ENCODE peak calls at places on chromosomes 2 and 18, in five cellular contexts. One of them, this sample, is unnamed.

GRCh38 chr18:30150466-30151019 is 892.0 kb downstream of the DSC3 start:
- DNase-seq in CD8-positive, alpha-beta T cell: no peak
- DNase-seq in substantia nigra: no peak
- DNase-seq in dorsolateral prefrontal cortex: no peak
- DNase-seq in A549: no peak
- DNase-seq in this sample: no peak

GRCh38 chr2:120626566-120626965 is 109.1 kb upstream of the GLI2 start:
- DNase-seq in A549: no peak
- DNase-seq in CD8-positive, alpha-beta T cell: no peak
- DNase-seq in substantia nigra: no peak
- DNase-seq in dorsolateral prefrontal cortex: no peak
- DNase-seq in this sample: no peak

GRCh38 chr2:101546376-101547058 is 71.6 kb upstream of the RFX8 start:
- DNase-seq in substantia nigra: no peak
- DNase-seq in A549: no peak
- DNase-seq in CD8-positive, alpha-beta T cell: no peak
- DNase-seq in dorsolateral prefrontal cortex: no peak
- DNase-seq in this sample: no peak

GRCh38 chr2:167681646-167682045 is 565.7 kb downstream of the STK39 start:
- DNase-seq in dorsolateral prefrontal cortex: no peak
- DNase-seq in CD8-positive, alpha-beta T cell: no peak
- DNase-seq in A549: no peak
- DNase-seq in substantia nigra: peak
- DNase-seq in this sample: no peak

GRCh38 chr2:149365826-149366583 is 35.6 kb downstream of the LYPD6 start:
- DNase-seq in dorsolateral prefrontal cortex: no peak
- DNase-seq in substantia nigra: no peak
- DNase-seq in A549: no peak
- DNase-seq in CD8-positive, alpha-beta T cell: no peak
- DNase-seq in this sample: peak

GRCh38 chr2:199870581-199870980 is 19.6 kb upstream of the FTCDNL1 start:
- DNase-seq in dorsolateral prefrontal cortex: no peak
- DNase-seq in A549: no peak
- DNase-seq in CD8-positive, alpha-beta T cell: no peak
- DNase-seq in substantia nigra: no peak
- DNase-seq in this sample: no peak

GRCh38 chr2:152421521-152422367 is 86.8 kb downstream of the FMNL2 start:
- DNase-seq in A549: peak
- DNase-seq in dorsolateral prefrontal cortex: no peak
- DNase-seq in CD8-positive, alpha-beta T cell: no peak
- DNase-seq in substantia nigra: peak
- DNase-seq in this sample: peak

GRCh38 chr2:234241656-234242445 is 191.3 kb downstream of the SPP2 start:
- DNase-seq in substantia nigra: no peak
- DNase-seq in dorsolateral prefrontal cortex: no peak
- DNase-seq in CD8-positive, alpha-beta T cell: no peak
- DNase-seq in A549: peak
- DNase-seq in this sample: no peak

GRCh38 chr2:218261424-218262273 is 834 bp downstream of the GPBAR1 start:
- DNase-seq in CD8-positive, alpha-beta T cell: no peak
- DNase-seq in substantia nigra: no peak
- DNase-seq in A549: no peak
- DNase-seq in dorsolateral prefrontal cortex: no peak
- DNase-seq in this sample: no peak

GRCh38 chr2:179931502-179931901 is 70.1 kb upstream of the ZNF385B start:
- DNase-seq in dorsolateral prefrontal cortex: no peak
- DNase-seq in A549: no peak
- DNase-seq in substantia nigra: no peak
- DNase-seq in CD8-positive, alpha-beta T cell: no peak
- DNase-seq in this sample: no peak

GRCh38 chr2:165573534-165574461 is 104.3 kb downstream of the CSRNP3 start:
- DNase-seq in CD8-positive, alpha-beta T cell: no peak
- DNase-seq in dorsolateral prefrontal cortex: peak
- DNase-seq in A549: peak
- DNase-seq in substantia nigra: peak
- DNase-seq in this sample: no peak

GRCh38 chr2:189821953-189822748 is 37.9 kb downstream of the PMS1 start:
- DNase-seq in A549: peak
- DNase-seq in dorsolateral prefrontal cortex: no peak
- DNase-seq in CD8-positive, alpha-beta T cell: no peak
- DNase-seq in substantia nigra: no peak
- DNase-seq in this sample: no peak

DNA sequence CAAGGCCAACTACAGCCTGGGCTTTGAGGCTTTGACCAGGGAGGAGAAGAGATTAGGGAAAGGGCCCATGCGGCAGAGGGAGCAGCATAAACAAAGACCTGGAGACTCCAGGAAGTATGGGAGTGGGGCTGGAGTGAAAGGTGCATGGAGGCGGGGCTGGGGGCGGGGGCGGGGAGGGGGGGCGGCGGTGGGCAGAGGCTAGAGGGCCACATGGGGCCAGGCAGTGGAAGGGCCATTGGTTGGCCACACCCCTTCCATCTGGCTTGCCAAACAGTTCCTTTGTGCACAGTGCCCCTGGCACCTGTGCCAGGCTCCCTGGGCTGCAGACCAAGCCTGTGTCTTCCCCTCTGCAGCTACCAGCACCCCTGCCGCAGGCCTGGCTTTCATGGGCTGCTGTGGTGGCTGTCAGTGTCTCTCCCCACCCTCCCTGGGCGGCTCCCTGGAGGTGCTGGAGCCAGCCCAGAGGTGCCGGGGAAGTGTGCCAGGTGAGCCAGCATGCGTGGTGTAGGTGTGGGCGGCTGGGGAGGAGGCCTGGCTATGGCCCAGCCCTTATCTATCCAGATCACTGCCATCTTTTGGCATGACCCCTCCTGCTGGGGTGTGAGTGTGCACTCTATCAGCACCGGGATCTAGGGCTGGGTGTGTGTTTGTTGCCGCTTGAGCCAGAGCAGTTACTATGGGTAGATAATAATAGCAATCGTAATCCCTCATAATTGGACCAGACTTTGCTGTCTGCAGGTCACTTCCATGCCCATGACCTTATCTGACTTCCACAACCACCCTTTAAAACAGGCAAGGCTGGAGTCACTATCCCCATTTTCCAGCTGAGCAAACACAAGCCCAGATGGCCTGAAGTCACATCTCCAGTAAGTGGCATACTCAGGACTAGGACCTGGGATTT is 30.5 kb downstream of the DNMT3A start:
- DNase-seq in substantia nigra: peak
- DNase-seq in dorsolateral prefrontal cortex: peak
- DNase-seq in A549: no peak
- DNase-seq in CD8-positive, alpha-beta T cell: no peak
- DNase-seq in this sample: peak
- H3K27ac ChIP-seq in substantia nigra: peak
- H3K27ac ChIP-seq in dorsolateral prefrontal cortex: peak
- H3K27ac ChIP-seq in A549: no peak
- H3K27ac ChIP-seq in CD8-positive, alpha-beta T cell: no peak
- H3K27ac ChIP-seq in this sample: no peak

DNA sequence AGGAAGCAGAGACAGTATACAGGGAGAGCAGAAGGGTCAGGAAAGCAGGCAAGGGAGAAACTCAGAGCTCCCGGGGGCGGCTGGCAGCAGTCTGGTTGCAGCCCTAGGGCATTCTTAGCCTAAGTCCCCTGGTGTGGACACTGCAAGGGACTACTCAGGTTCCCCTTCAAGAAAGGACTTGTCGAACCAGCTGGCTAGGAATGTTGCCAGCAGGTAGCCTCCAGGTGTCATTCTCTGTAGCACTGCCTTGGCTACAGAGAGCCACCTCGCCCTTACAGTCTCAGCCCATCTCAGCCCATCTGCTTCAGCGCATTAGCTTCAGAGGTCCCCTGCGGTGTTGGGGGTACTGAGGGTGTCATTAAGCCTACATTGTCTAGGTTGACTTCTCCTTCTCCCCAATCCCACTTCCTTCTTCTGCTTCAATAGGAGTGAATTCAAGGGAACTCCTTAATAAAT is 11.3 kb upstream of the TMSB10 start:
- DNase-seq in dorsolateral prefrontal cortex: no peak
- DNase-seq in substantia nigra: no peak
- DNase-seq in CD8-positive, alpha-beta T cell: no peak
- DNase-seq in A549: no peak
- DNase-seq in this sample: no peak
- H3K27ac ChIP-seq in dorsolateral prefrontal cortex: no peak
- H3K27ac ChIP-seq in substantia nigra: no peak
- H3K27ac ChIP-seq in CD8-positive, alpha-beta T cell: peak
- H3K27ac ChIP-seq in A549: no peak
- H3K27ac ChIP-seq in this sample: peak

DNA sequence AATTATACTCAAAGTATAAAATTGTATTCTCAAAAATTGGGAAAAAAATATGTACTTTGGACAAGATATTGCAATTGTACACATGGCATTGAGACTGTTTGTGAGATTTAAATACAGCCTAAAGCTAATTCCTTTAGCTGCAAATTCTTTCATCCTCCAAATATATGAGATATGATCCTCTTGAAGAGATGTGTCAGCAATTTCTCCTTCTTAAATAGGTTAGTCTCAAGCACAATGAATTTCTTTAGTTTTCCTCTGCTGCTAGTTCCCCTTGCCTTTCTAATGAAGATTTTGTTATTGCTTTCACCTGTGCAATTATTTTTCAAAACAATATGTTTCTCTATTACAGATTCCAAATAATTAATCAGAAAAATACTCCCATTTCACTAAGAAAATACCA is 153.4 kb upstream of the GULP1 start:
- DNase-seq in dorsolateral prefrontal cortex: no peak
- DNase-seq in A549: no peak
- DNase-seq in substantia nigra: no peak
- DNase-seq in CD8-positive, alpha-beta T cell: no peak
- DNase-seq in this sample: no peak
- H3K27ac ChIP-seq in dorsolateral prefrontal cortex: no peak
- H3K27ac ChIP-seq in A549: no peak
- H3K27ac ChIP-seq in substantia nigra: no peak
- H3K27ac ChIP-seq in CD8-positive, alpha-beta T cell: no peak
- H3K27ac ChIP-seq in this sample: no peak

DNA sequence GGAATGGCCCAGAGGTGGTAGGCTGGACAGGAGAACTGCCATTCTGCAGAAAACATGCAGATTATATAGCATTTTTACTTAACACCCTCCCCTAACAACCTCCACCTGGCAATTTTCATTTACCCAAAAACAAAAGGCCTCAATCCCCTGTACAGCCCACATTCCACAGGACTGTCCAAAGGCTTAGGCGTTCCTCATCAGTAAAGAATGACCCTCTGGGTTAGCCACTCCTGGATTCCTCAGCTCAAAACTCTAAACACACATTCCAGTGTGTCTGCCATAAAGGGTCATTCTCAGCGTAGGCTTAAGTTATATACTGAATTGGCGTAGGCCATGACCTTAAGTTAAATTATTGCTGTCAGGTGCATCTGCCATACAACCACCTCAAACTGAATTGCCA is 261.8 kb upstream of the CHAC2 start:
- DNase-seq in dorsolateral prefrontal cortex: no peak
- DNase-seq in CD8-positive, alpha-beta T cell: no peak
- DNase-seq in A549: no peak
- DNase-seq in substantia nigra: no peak
- DNase-seq in this sample: no peak
- H3K27ac ChIP-seq in dorsolateral prefrontal cortex: no peak
- H3K27ac ChIP-seq in CD8-positive, alpha-beta T cell: no peak
- H3K27ac ChIP-seq in A549: no peak
- H3K27ac ChIP-seq in substantia nigra: no peak
- H3K27ac ChIP-seq in this sample: peak

GRCh38 chr2:201780674-201781582 is at the start of gene ALS2:
- DNase-seq in CD8-positive, alpha-beta T cell: peak
- DNase-seq in A549: peak
- DNase-seq in dorsolateral prefrontal cortex: peak
- DNase-seq in substantia nigra: peak
- DNase-seq in this sample: peak
- H3K27ac ChIP-seq in CD8-positive, alpha-beta T cell: peak
- H3K27ac ChIP-seq in A549: peak
- H3K27ac ChIP-seq in dorsolateral prefrontal cortex: peak
- H3K27ac ChIP-seq in substantia nigra: peak
- H3K27ac ChIP-seq in this sample: peak

GRCh38 chr2:182817558-182817957 is 48.9 kb downstream of the FRZB start:
- DNase-seq in substantia nigra: no peak
- DNase-seq in dorsolateral prefrontal cortex: no peak
- DNase-seq in A549: no peak
- DNase-seq in CD8-positive, alpha-beta T cell: no peak
- DNase-seq in this sample: no peak
- H3K27ac ChIP-seq in substantia nigra: no peak
- H3K27ac ChIP-seq in dorsolateral prefrontal cortex: no peak
- H3K27ac ChIP-seq in A549: no peak
- H3K27ac ChIP-seq in CD8-positive, alpha-beta T cell: no peak
- H3K27ac ChIP-seq in this sample: no peak

GRCh38 chr2:239255643-239256042 is 145.2 kb downstream of the HDAC4 start:
- DNase-seq in substantia nigra: no peak
- DNase-seq in A549: no peak
- DNase-seq in CD8-positive, alpha-beta T cell: no peak
- DNase-seq in dorsolateral prefrontal cortex: no peak
- DNase-seq in this sample: no peak
- H3K27ac ChIP-seq in substantia nigra: peak
- H3K27ac ChIP-seq in A549: no peak
- H3K27ac ChIP-seq in CD8-positive, alpha-beta T cell: no peak
- H3K27ac ChIP-seq in dorsolateral prefrontal cortex: peak
- H3K27ac ChIP-seq in this sample: no peak

DNA sequence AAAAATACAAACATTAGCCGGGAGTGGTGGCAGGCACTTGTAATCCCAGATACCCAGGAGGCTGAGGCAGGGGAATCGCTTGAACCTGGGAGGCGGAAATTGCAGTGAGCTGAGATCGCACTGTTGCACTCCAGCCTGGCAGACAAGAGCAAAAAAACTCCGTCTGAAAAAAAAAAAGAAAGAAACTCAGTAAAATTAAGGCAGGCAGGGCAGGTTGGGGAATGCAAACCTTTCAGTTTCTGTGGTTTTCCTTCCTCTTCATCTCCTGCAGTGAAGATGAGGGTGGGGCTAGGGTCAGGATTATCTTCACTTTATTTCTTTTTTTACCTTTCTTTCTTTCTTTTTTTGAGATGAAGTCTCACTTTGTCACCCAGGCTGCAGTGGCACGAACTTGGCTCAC is 43.2 kb upstream of the PSME4 start:
- DNase-seq in CD8-positive, alpha-beta T cell: no peak
- DNase-seq in dorsolateral prefrontal cortex: no peak
- DNase-seq in A549: no peak
- DNase-seq in substantia nigra: no peak
- DNase-seq in this sample: no peak
- H3K27ac ChIP-seq in CD8-positive, alpha-beta T cell: peak
- H3K27ac ChIP-seq in dorsolateral prefrontal cortex: no peak
- H3K27ac ChIP-seq in A549: no peak
- H3K27ac ChIP-seq in substantia nigra: no peak
- H3K27ac ChIP-seq in this sample: no peak

GRCh38 chr2:174846941-174847938 is 83.0 kb upstream of the CHRNA1 start:
- DNase-seq in substantia nigra: peak
- DNase-seq in A549: peak
- DNase-seq in CD8-positive, alpha-beta T cell: no peak
- DNase-seq in dorsolateral prefrontal cortex: peak
- DNase-seq in this sample: peak

GRCh38 chr2:174841931-174842330 is 77.7 kb upstream of the CHRNA1 start:
- DNase-seq in A549: no peak
- DNase-seq in CD8-positive, alpha-beta T cell: no peak
- DNase-seq in dorsolateral prefrontal cortex: no peak
- DNase-seq in substantia nigra: no peak
- DNase-seq in this sample: no peak

GRCh38 chr2:174846218-174846617 is 81.9 kb upstream of the CHRNA1 start:
- DNase-seq in dorsolateral prefrontal cortex: no peak
- DNase-seq in A549: no peak
- DNase-seq in CD8-positive, alpha-beta T cell: no peak
- DNase-seq in substantia nigra: no peak
- DNase-seq in this sample: no peak

GRCh38 chr2:174842496-174842895 is 78.2 kb upstream of the CHRNA1 start:
- DNase-seq in dorsolateral prefrontal cortex: peak
- DNase-seq in A549: no peak
- DNase-seq in CD8-positive, alpha-beta T cell: no peak
- DNase-seq in substantia nigra: no peak
- DNase-seq in this sample: no peak

GRCh38 chr2:174844295-174844708 is 80.0 kb upstream of the CHRNA1 start:
- DNase-seq in CD8-positive, alpha-beta T cell: no peak
- DNase-seq in A549: no peak
- DNase-seq in dorsolateral prefrontal cortex: peak
- DNase-seq in substantia nigra: peak
- DNase-seq in this sample: no peak
- H3K27ac ChIP-seq in CD8-positive, alpha-beta T cell: no peak
- H3K27ac ChIP-seq in A549: no peak
- H3K27ac ChIP-seq in dorsolateral prefrontal cortex: peak
- H3K27ac ChIP-seq in substantia nigra: no peak
- H3K27ac ChIP-seq in this sample: no peak

This sample was measured in epithelial cell of prostate.